ENCODE peak calls at places on chromosome 2, in ten cellular contexts. J, Z, L, I, F, X, U, P, R and H are unnamed samples.

GRCh38 chr2:127085260-127085666 is 21.7 kb downstream of the BIN1 start:
- DNase-seq in F (peak), I (peak), P (peak), X (no peak), L (peak), U (peak), Z (peak), R (no peak), J (peak), H (peak)

GRCh38 chr2:216717491-216717901 is 22.1 kb upstream of the IGFBP5 start:
- DNase-seq in R (no peak), F (no peak), L (no peak), J (peak), Z (no peak), X (no peak), U (no peak), P (no peak), I (peak), H (peak)

GRCh38 chr2:148900350-148900749 is 25.3 kb downstream of the KIF5C start:
- DNase-seq in R (no peak), Z (no peak), U (no peak), I (no peak), X (no peak), F (no peak), P (no peak), J (no peak), L (no peak), H (no peak)

GRCh38 chr2:12005886-12006681 is 259.7 kb downstream of the LPIN1 start:
- DNase-seq in L (no peak), X (no peak), Z (peak), P (no peak), J (peak), U (peak), I (peak), F (peak), R (no peak), H (peak)

GRCh38 chr2:73076701-73077423 is 5.3 kb upstream of the SFXN5 start:
- DNase-seq in L (no peak), U (no peak), F (no peak), I (no peak), J (no peak), R (peak), X (no peak), Z (no peak), P (no peak), H (no peak)

GRCh38 chr2:8176837-8177236 is 505.0 kb upstream of the ID2 start:
- DNase-seq in Z (no peak), J (no peak), I (no peak), U (no peak), L (no peak), R (no peak), X (no peak), P (no peak), F (no peak), H (no peak)

GRCh38 chr2:72129676-72130340 is 17.9 kb downstream of the CYP26B1 start:
- DNase-seq in I (peak), R (peak), P (no peak), Z (peak), F (no peak), L (no peak), J (peak), X (no peak), U (peak), H (peak)

GRCh38 chr2:86044614-86045013 is 61.1 kb downstream of the POLR1A start:
- DNase-seq in Z (no peak), X (no peak), F (no peak), J (no peak), I (no peak), U (no peak), R (peak), L (no peak), P (no peak), H (no peak)

GRCh38 chr2:177568893-177569292 is 176.3 kb downstream of the AGPS start:
- DNase-seq in R (no peak), P (no peak), J (no peak), Z (peak), U (no peak), X (no peak), F (no peak), L (no peak), I (no peak), H (no peak)

GRCh38 chr2:169464508-169465386 is 14.5 kb upstream of the BBS5 start:
- DNase-seq in U (no peak), F (no peak), X (no peak), J (no peak), I (no peak), R (no peak), L (no peak), Z (no peak), P (no peak), H (no peak)

GRCh38 chr2:48175254-48175653 is 269.0 kb upstream of the FBXO11 start:
- DNase-seq in L (no peak), J (no peak), X (peak), U (peak), P (no peak), R (no peak), I (no peak), Z (peak), F (no peak), H (peak)

GRCh38 chr2:30335981-30336538 is 104.7 kb downstream of the LBH start:
- DNase-seq in R (no peak), J (no peak), P (peak), U (peak), Z (no peak), X (no peak), I (no peak), F (no peak), L (no peak), H (no peak)

GRCh38 chr2:174573621-174574081 is 24.0 kb downstream of the WIPF1 start:
- DNase-seq in Z (no peak), P (no peak), F (no peak), J (peak), L (no peak), X (no peak), I (no peak), U (no peak), R (no peak), H (peak)

GRCh38 chr2:184599875-184600227 is 1.5 kb downstream of the ZNF804A start:
- DNase-seq in P (no peak), X (no peak), I (no peak), J (no peak), L (no peak), U (peak), R (no peak), Z (no peak), F (no peak), H (peak)

GRCh38 chr2:146826388-146826787 is 1018.4 kb upstream of the ACVR2A start:
- DNase-seq in R (no peak), J (no peak), I (no peak), P (no peak), Z (no peak), U (no peak), F (no peak), X (no peak), L (no peak), H (no peak)

GRCh38 chr2:62435720-62436119 is 70.3 kb downstream of the TMEM17 start:
- DNase-seq in R (no peak), I (no peak), Z (no peak), P (no peak), L (no peak), U (no peak), X (no peak), F (peak), J (no peak), H (no peak)

GRCh38 chr2:105644174-105644980 is 100.3 kb upstream of the NCK2 start:
- DNase-seq in L (no peak), Z (peak), F (no peak), P (no peak), J (no peak), U (peak), I (no peak), X (no peak), R (no peak), H (no peak)

GRCh38 chr2:239247401-239248245 is 153.2 kb downstream of the HDAC4 start:
- DNase-seq in P (no peak), Z (no peak), R (no peak), U (peak), L (peak), X (no peak), F (no peak), I (no peak), J (no peak), H (no peak)

GRCh38 chr2:75680402-75680801 is 30.3 kb downstream of the GCFC2 start:
- DNase-seq in Z (no peak), J (no peak), U (no peak), P (no peak), L (no peak), R (no peak), X (no peak), I (no peak), F (no peak), H (no peak)

GRCh38 chr2:239212553-239213419 is 188.0 kb downstream of the HDAC4 start:
- DNase-seq in Z (no peak), I (no peak), U (no peak), J (no peak), P (no peak), F (no peak), X (no peak), L (peak), R (no peak), H (no peak)

GRCh38 chr2:200376422-200377142 is 70.1 kb downstream of the SPATS2L start:
- DNase-seq in R (no peak), X (no peak), I (no peak), F (no peak), U (no peak), L (peak), J (no peak), Z (no peak), P (no peak), H (no peak)

GRCh38 chr2:76713312-76713711 is 808.9 kb downstream of the LRRTM4 start:
- DNase-seq in J (no peak), L (no peak), R (no peak), U (no peak), Z (no peak), X (no peak), P (no peak), I (no peak), F (no peak), H (no peak)

GRCh38 chr2:1849450-1849849 is 105.1 kb upstream of the PXDN start:
- DNase-seq in U (no peak), L (no peak), P (no peak), R (no peak), I (no peak), J (no peak), X (no peak), Z (no peak), F (no peak), H (no peak)

GRCh38 chr2:212961255-212961654 is 190.2 kb downstream of the IKZF2 start:
- DNase-seq in F (no peak), L (no peak), I (no peak), R (no peak), J (no peak), P (no peak), Z (no peak), U (no peak), X (no peak), H (no peak)

GRCh38 chr2:216018709-216019108 is 5.4 kb upstream of the MREG start:
- DNase-seq in I (no peak), F (no peak), R (no peak), J (no peak), P (no peak), L (no peak), Z (no peak), X (no peak), U (no peak), H (no peak)

GRCh38 chr2:61898810-61899209 is 6.7 kb upstream of the COMMD1 start:
- DNase-seq in X (no peak), P (peak), Z (peak), L (no peak), R (no peak), J (no peak), U (no peak), F (no peak), I (no peak), H (peak)

GRCh38 chr2:168119519-168120141 is 127.8 kb downstream of the STK39 start:
- DNase-seq in F (peak), P (peak), I (no peak), U (peak), X (peak), J (peak), L (no peak), Z (peak), R (no peak), H (peak)

DNA sequence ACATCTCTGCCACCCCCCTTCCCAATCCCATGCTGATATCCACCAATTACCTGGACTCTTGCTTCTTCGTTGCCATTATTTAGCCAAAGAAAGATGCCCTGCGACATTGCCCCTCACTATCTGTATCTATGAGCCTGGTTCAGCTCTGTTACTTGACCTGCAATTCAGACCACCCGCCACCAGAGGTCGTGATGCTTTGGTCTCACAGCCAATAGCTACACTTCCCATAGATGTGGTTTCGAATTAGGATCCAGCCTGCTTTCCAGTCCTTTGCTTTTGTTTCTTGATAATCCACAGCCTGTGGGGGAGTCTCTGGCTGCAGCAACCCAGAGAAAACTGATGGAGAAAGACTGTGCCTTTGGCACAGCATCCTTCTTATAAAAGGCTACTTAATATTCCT is 239.4 kb downstream of the KLHL29 start:
- DNase-seq in I (no peak), P (no peak), J (no peak), F (no peak), Z (no peak), U (no peak), L (no peak), X (no peak), R (no peak), H (peak)
- TF ChIP-seq CTCF in I (peak), P (peak), J (peak), F (peak), Z (peak), U (peak), L (peak), X (peak), R (peak), H (peak)

GRCh38 chr2:172513524-172513900 is 42.4 kb upstream of the PDK1 start:
- DNase-seq in J (no peak), Z (no peak), P (no peak), U (no peak), L (no peak), R (no peak), F (no peak), X (no peak), I (no peak), H (no peak)
- TF ChIP-seq CTCF in J (no peak), Z (no peak), P (no peak), U (no peak), L (no peak), R (no peak), F (no peak), X (no peak), I (no peak), H (no peak)

DNA sequence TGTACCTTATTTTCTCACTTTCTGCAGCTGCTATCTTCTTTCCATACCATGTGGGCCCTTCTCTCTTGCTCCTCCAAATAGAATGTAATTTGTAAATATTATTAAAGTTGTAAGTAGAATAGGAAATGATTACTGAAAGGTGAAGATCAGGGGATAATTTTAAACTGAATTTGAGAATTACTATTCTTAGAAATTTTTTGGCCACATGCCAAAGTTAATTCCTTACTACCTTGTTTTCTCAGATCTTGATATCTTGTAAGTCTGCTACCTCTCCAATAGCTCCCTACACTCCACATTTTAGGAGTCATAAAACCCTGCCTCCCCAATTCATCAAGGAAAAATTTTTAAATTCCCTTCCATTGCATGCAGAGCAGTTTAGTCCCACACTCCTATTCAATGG is 442.7 kb downstream of the SATB2 start:
- DNase-seq in I (no peak), P (no peak), J (no peak), U (no peak), Z (no peak), F (no peak), X (no peak), L (no peak), R (no peak), H (no peak)
- TF ChIP-seq CTCF in I (no peak), P (no peak), J (no peak), U (no peak), Z (no peak), F (no peak), X (no peak), L (no peak), R (no peak), H (no peak)

GRCh38 chr2:162226836-162227235 is 16.4 kb downstream of the FAP start:
- DNase-seq in F (no peak), U (no peak), X (no peak), L (no peak), R (no peak), Z (peak), I (no peak), J (no peak), P (peak), H (no peak)

GRCh38 chr2:162217596-162217995 is 25.6 kb downstream of the FAP start:
- DNase-seq in J (no peak), U (no peak), P (peak), L (no peak), Z (peak), F (no peak), X (peak), R (no peak), I (no peak), H (no peak)

GRCh38 chr2:162220438-162220837 is 22.8 kb downstream of the FAP start:
- DNase-seq in P (no peak), J (no peak), R (no peak), I (no peak), L (no peak), F (no peak), Z (no peak), U (no peak), X (no peak), H (no peak)

GRCh38 chr2:162215162-162215561 is 28.1 kb downstream of the FAP start:
- DNase-seq in Z (no peak), F (no peak), U (no peak), P (no peak), J (no peak), X (no peak), L (no peak), I (no peak), R (no peak), H (no peak)

GRCh38 chr2:162221064-162221463 is 22.2 kb downstream of the FAP start:
- DNase-seq in F (peak), R (no peak), P (peak), X (no peak), I (peak), Z (peak), L (peak), J (peak), U (peak), H (peak)
- TF ChIP-seq CTCF in F (peak), R (peak), P (peak), X (peak), I (peak), Z (peak), L (peak), J (peak), U (peak), H (peak)